ENCODE peak calls at places on chromosomes 3 and 15, in five cellular contexts. One of them, this sample, is unnamed. For H3K9me3 and H3K36me3, the result is how much of the 10 kb centered on the place peaks cover.

GRCh38 chr15:51022206-51022605 is 72.5 kb downstream of the TNFAIP8L3 start:
- DNase-seq in heart right ventricle: no peak
- DNase-seq in heart left ventricle: no peak
- DNase-seq in adrenal gland: no peak
- DNase-seq in transverse colon: no peak
- DNase-seq in this sample: no peak

GRCh38 chr15:62545392-62546227 is 380.5 kb upstream of the C2CD4B start:
- DNase-seq in heart right ventricle: peak
- DNase-seq in adrenal gland: peak
- DNase-seq in transverse colon: peak
- DNase-seq in heart left ventricle: peak
- DNase-seq in this sample: no peak

GRCh38 chr3:119681279-119681678 is 4.1 kb upstream of the COX17 start:
- DNase-seq in heart right ventricle: no peak
- DNase-seq in adrenal gland: no peak
- DNase-seq in heart left ventricle: no peak
- DNase-seq in transverse colon: no peak
- DNase-seq in this sample: peak

GRCh38 chr15:70152070-70152480 is 54.4 kb upstream of the TLE3 start:
- DNase-seq in adrenal gland: peak
- DNase-seq in transverse colon: no peak
- DNase-seq in heart left ventricle: peak
- DNase-seq in heart right ventricle: no peak
- DNase-seq in this sample: no peak

GRCh38 chr15:87949214-87949933 is 307.2 kb downstream of the NTRK3 start:
- DNase-seq in transverse colon: no peak
- DNase-seq in heart right ventricle: no peak
- DNase-seq in heart left ventricle: no peak
- DNase-seq in adrenal gland: no peak
- DNase-seq in this sample: no peak

GRCh38 chr15:39167114-39168058 is 413.5 kb upstream of the THBS1 start:
- DNase-seq in adrenal gland: no peak
- DNase-seq in transverse colon: no peak
- DNase-seq in heart right ventricle: no peak
- DNase-seq in heart left ventricle: no peak
- DNase-seq in this sample: no peak

GRCh38 chr3:154657265-154657664 is 227.3 kb upstream of the GPR149 start:
- DNase-seq in transverse colon: no peak
- DNase-seq in heart left ventricle: no peak
- DNase-seq in adrenal gland: no peak
- DNase-seq in heart right ventricle: no peak
- DNase-seq in this sample: no peak

GRCh38 chr3:46372492-46373359 is 2.0 kb downstream of the CCR5 start:
- DNase-seq in transverse colon: no peak
- DNase-seq in adrenal gland: no peak
- DNase-seq in heart left ventricle: no peak
- DNase-seq in heart right ventricle: no peak
- DNase-seq in this sample: peak

GRCh38 chr15:101023501-101024110 is 104.4 kb downstream of the LRRK1 start:
- DNase-seq in adrenal gland: peak
- DNase-seq in transverse colon: peak
- DNase-seq in heart right ventricle: peak
- DNase-seq in heart left ventricle: no peak
- DNase-seq in this sample: no peak

GRCh38 chr3:45545476-45545875 is 49.1 kb upstream of the LIMD1 start:
- DNase-seq in heart left ventricle: peak
- DNase-seq in transverse colon: no peak
- DNase-seq in adrenal gland: peak
- DNase-seq in heart right ventricle: no peak
- DNase-seq in this sample: no peak

GRCh38 chr3:120162400-120162799 is 68.2 kb upstream of the GSK3B start:
- DNase-seq in adrenal gland: no peak
- DNase-seq in transverse colon: no peak
- DNase-seq in heart left ventricle: no peak
- DNase-seq in heart right ventricle: no peak
- DNase-seq in this sample: no peak

GRCh38 chr3:30347679-30348216 is 258.7 kb upstream of the TGFBR2 start:
- DNase-seq in adrenal gland: no peak
- DNase-seq in heart left ventricle: no peak
- DNase-seq in heart right ventricle: no peak
- DNase-seq in transverse colon: no peak
- DNase-seq in this sample: no peak

GRCh38 chr3:58691997-58692396 is 25.4 kb upstream of the FAM3D start:
- DNase-seq in transverse colon: no peak
- DNase-seq in adrenal gland: no peak
- DNase-seq in heart left ventricle: no peak
- DNase-seq in heart right ventricle: no peak
- DNase-seq in this sample: peak

GRCh38 chr3:178802993-178803693 is 266.9 kb downstream of the KCNMB2 start:
- DNase-seq in adrenal gland: no peak
- DNase-seq in transverse colon: no peak
- DNase-seq in heart right ventricle: no peak
- DNase-seq in heart left ventricle: no peak
- DNase-seq in this sample: no peak

GRCh38 chr15:42392309-42393024 is 33.2 kb downstream of the CAPN3 start:
- DNase-seq in heart left ventricle: no peak
- DNase-seq in adrenal gland: peak
- DNase-seq in heart right ventricle: no peak
- DNase-seq in transverse colon: peak
- DNase-seq in this sample: no peak

GRCh38 chr3:8837172-8837571 is 67.8 kb upstream of the OXTR start:
- DNase-seq in transverse colon: no peak
- DNase-seq in heart right ventricle: no peak
- DNase-seq in adrenal gland: no peak
- DNase-seq in heart left ventricle: no peak
- DNase-seq in this sample: no peak

GRCh38 chr3:52302426-52303185 is 13.5 kb upstream of the DNAH1 start:
- DNase-seq in heart right ventricle: no peak
- DNase-seq in transverse colon: no peak
- DNase-seq in heart left ventricle: no peak
- DNase-seq in adrenal gland: no peak
- DNase-seq in this sample: peak

GRCh38 chr15:30922469-30923311 is 19.0 kb downstream of the FAN1 start:
- DNase-seq in heart left ventricle: no peak
- DNase-seq in adrenal gland: no peak
- DNase-seq in heart right ventricle: no peak
- DNase-seq in transverse colon: peak
- DNase-seq in this sample: peak

GRCh38 chr3:127754411-127755304 is 67.7 kb downstream of the MGLL start:
- DNase-seq in adrenal gland: no peak
- DNase-seq in heart left ventricle: no peak
- DNase-seq in transverse colon: no peak
- DNase-seq in heart right ventricle: no peak
- DNase-seq in this sample: no peak

GRCh38 chr3:194323785-194324735 is 27.1 kb downstream of the CPN2 start:
- DNase-seq in heart left ventricle: peak
- DNase-seq in transverse colon: peak
- DNase-seq in adrenal gland: peak
- DNase-seq in heart right ventricle: peak
- DNase-seq in this sample: peak

GRCh38 chr15:70014860-70015490 is 82.7 kb downstream of the TLE3 start:
- DNase-seq in heart left ventricle: no peak
- DNase-seq in adrenal gland: no peak
- DNase-seq in heart right ventricle: no peak
- DNase-seq in transverse colon: peak
- DNase-seq in this sample: peak

GRCh38 chr15:66950114-66950513 is 115.3 kb upstream of the SMAD3 start:
- DNase-seq in heart right ventricle: no peak
- DNase-seq in heart left ventricle: no peak
- DNase-seq in transverse colon: no peak
- DNase-seq in adrenal gland: no peak
- DNase-seq in this sample: no peak

GRCh38 chr15:73571346-73571745 is 61.8 kb downstream of the NPTN start:
- DNase-seq in transverse colon: no peak
- DNase-seq in heart right ventricle: no peak
- DNase-seq in adrenal gland: no peak
- DNase-seq in heart left ventricle: no peak
- DNase-seq in this sample: no peak

GRCh38 chr3:63193647-63194046 is 84.5 kb upstream of the SYNPR start:
- DNase-seq in transverse colon: no peak
- DNase-seq in heart left ventricle: no peak
- DNase-seq in heart right ventricle: no peak
- DNase-seq in adrenal gland: no peak
- DNase-seq in this sample: peak

DNA sequence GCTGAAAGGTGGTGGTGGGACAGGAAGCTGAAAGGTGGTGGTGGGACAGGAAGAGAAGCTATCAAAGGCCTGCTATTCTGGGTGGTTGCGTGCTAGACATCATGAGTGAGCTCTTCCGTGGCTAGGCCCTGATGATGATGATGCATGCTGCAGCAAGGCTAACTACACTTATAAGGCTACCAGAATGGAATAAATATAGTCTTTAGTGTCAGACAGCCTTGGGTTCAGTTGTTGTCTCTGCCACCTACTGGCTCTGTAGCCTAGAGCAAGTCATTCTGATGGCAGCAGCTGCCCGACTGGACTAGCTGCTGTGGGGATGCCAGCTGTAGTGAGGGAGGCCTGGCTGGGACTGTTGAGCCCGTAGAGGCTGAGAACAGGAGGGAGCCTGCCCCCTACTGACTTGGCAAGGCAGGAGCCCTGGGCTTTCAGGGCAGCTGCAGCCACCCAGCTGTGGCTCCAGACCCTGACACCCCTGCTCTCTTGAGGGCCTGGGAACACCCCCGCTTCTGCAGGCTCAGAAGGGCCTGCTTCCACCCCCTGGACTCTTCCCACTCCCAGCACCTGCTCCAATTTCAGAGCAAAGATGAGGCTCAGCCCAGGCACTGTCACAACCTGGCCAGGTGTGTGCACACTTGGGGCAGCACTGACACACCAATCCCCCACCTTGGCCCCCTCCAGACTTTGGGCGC is 21.4 kb upstream of the ZBED2 start:
- DNase-seq in adrenal gland: no peak
- DNase-seq in heart left ventricle: no peak
- DNase-seq in heart right ventricle: no peak
- DNase-seq in transverse colon: peak
- DNase-seq in this sample: no peak
- TF ChIP-seq CTCF in adrenal gland: no peak
- TF ChIP-seq CTCF in heart left ventricle: no peak
- TF ChIP-seq CTCF in heart right ventricle: no peak
- TF ChIP-seq CTCF in transverse colon: no peak
- TF ChIP-seq CTCF in this sample: no peak

GRCh38 chr3:64299206-64299605 is 73.9 kb upstream of the PRICKLE2 start:
- DNase-seq in transverse colon: no peak
- DNase-seq in heart left ventricle: no peak
- DNase-seq in adrenal gland: no peak
- DNase-seq in heart right ventricle: no peak
- DNase-seq in this sample: no peak
- H3K9me3 ChIP-seq in transverse colon: under half
- H3K9me3 ChIP-seq in heart left ventricle: under half
- H3K9me3 ChIP-seq in adrenal gland: under half
- H3K9me3 ChIP-seq in heart right ventricle: under half
- H3K9me3 ChIP-seq in this sample: under half

DNA sequence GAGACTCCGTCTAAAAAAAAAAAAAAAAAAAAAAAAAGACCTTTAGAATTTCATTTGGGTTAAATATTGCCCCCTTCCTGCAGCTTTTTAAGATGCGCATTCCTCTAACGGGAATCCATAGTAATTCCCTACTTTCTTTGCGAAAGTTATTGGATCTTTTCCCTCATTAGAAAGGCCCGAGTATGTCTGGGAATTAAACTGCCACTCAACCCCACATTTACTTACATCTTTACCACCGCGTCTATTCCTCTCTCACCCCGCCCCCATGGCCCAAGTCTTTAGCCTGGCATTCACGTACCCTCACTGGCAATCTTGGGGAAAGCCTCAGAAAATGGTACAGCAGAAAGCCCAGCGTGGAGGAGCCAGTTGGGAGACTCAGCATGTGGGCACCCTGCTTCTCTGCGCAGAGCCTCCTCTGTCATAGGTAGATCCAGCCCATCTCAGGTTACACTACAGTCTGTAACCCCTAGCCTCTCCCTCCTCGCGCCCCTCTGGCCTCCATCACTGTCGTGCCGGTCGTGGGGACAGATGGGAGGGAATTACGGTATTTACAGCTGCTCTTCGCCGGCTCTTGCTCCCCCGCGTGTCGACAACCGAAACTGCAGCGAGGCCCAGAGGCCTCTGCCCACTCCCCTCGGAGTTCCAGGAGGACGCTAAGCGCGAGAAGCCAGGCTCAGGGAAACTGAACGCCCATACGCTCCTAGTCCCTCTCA is 6.4 kb upstream of the ANKDD1A start:
- DNase-seq in adrenal gland: peak
- DNase-seq in heart left ventricle: peak
- DNase-seq in transverse colon: peak
- DNase-seq in heart right ventricle: peak
- DNase-seq in this sample: peak
- H3K36me3 ChIP-seq in adrenal gland: under half
- H3K36me3 ChIP-seq in heart left ventricle: under half
- H3K36me3 ChIP-seq in transverse colon: under half
- H3K36me3 ChIP-seq in heart right ventricle: under half
- H3K36me3 ChIP-seq in this sample: under half

GRCh38 chr3:115968871-115969270 is 345.6 kb downstream of the GAP43 start:
- DNase-seq in heart left ventricle: no peak
- DNase-seq in adrenal gland: no peak
- DNase-seq in transverse colon: no peak
- DNase-seq in heart right ventricle: no peak
- DNase-seq in this sample: no peak
- TF ChIP-seq CTCF in heart left ventricle: no peak
- TF ChIP-seq CTCF in adrenal gland: no peak
- TF ChIP-seq CTCF in transverse colon: no peak
- TF ChIP-seq CTCF in heart right ventricle: no peak
- TF ChIP-seq CTCF in this sample: no peak

GRCh38 chr15:71817351-71817750 is 7.0 kb downstream of the NR2E3 start:
- DNase-seq in transverse colon: no peak
- DNase-seq in adrenal gland: no peak
- DNase-seq in heart left ventricle: no peak
- DNase-seq in heart right ventricle: no peak
- DNase-seq in this sample: no peak

GRCh38 chr15:71820127-71820526 is 9.8 kb downstream of the NR2E3 start:
- DNase-seq in adrenal gland: no peak
- DNase-seq in heart right ventricle: no peak
- DNase-seq in transverse colon: no peak
- DNase-seq in heart left ventricle: no peak
- DNase-seq in this sample: no peak

GRCh38 chr15:71823801-71824200 is 13.4 kb downstream of the NR2E3 start:
- DNase-seq in adrenal gland: no peak
- DNase-seq in transverse colon: no peak
- DNase-seq in heart right ventricle: no peak
- DNase-seq in heart left ventricle: no peak
- DNase-seq in this sample: no peak

GRCh38 chr15:71822890-71823289 is 12.5 kb downstream of the NR2E3 start:
- DNase-seq in heart right ventricle: no peak
- DNase-seq in transverse colon: no peak
- DNase-seq in heart left ventricle: no peak
- DNase-seq in adrenal gland: no peak
- DNase-seq in this sample: no peak

GRCh38 chr15:71821547-71822129 is 11.3 kb downstream of the NR2E3 start:
- DNase-seq in adrenal gland: no peak
- DNase-seq in heart right ventricle: no peak
- DNase-seq in heart left ventricle: no peak
- DNase-seq in transverse colon: no peak
- DNase-seq in this sample: no peak
- H3K9me3 ChIP-seq in adrenal gland: under half
- H3K9me3 ChIP-seq in heart right ventricle: half or more
- H3K9me3 ChIP-seq in heart left ventricle: under half
- H3K9me3 ChIP-seq in transverse colon: under half
- H3K9me3 ChIP-seq in this sample: under half